ENCODE peak calls at places on chromosomes 5 and 9, in four cellular contexts. E, L, M and G are unnamed samples.

GRCh38 chr9:37453827-37454226 is 11.4 kb downstream of the ZBTB5 start:
- DNase-seq in E (no peak), M (no peak), L (no peak), G (no peak)

GRCh38 chr5:98453309-98453708 is 320.2 kb upstream of the RGMB start:
- DNase-seq in M (no peak), L (no peak), E (no peak), G (no peak)

GRCh38 chr9:98375138-98375726 is 119.8 kb upstream of the TBC1D2 start:
- DNase-seq in E (peak; percentile 53), M (no peak), L (peak; percentile 80), G (peak; percentile 38)

GRCh38 chr5:79200573-79201183 is 35.3 kb upstream of the JMY start:
- DNase-seq in E (peak; percentile 20), M (no peak), L (peak; percentile 51), G (peak; percentile 44)

GRCh38 chr5:71972777-71973473 is 134.3 kb upstream of the MAP1B start:
- DNase-seq in E (no peak), L (no peak), M (no peak), G (no peak)

GRCh38 chr5:145811834-145812625 is 23.1 kb downstream of the PRELID2 start:
- DNase-seq in M (no peak), E (peak; percentile 54), L (peak; percentile 74), G (peak; percentile 9)

GRCh38 chr5:140642718-140643117 is 3.5 kb downstream of the TMCO6 start:
- DNase-seq in L (peak; percentile 62), M (no peak), E (no peak), G (no peak)

GRCh38 chr5:9207820-9208418 is 338.0 kb downstream of the SEMA5A start:
- DNase-seq in E (peak; percentile 52), L (peak; percentile 75), M (no peak), G (peak; percentile 64)

GRCh38 chr5:135127604-135128240 is 93.7 kb upstream of the PITX1 start:
- DNase-seq in L (peak; percentile 81), E (peak; percentile 84), M (no peak), G (no peak)

GRCh38 chr5:177440211-177440989 is 6.2 kb upstream of the PRR7 start:
- DNase-seq in M (no peak), L (no peak), E (no peak), G (peak; percentile 10)

GRCh38 chr9:77647659-77648457 is at the start of gene GNA14:
- DNase-seq in L (peak; percentile 48), E (no peak), M (no peak), G (no peak)

GRCh38 chr9:34332370-34332964 is 3.1 kb downstream of the NUDT2 start:
- DNase-seq in M (peak; percentile 12), L (peak; percentile 61), E (peak; percentile 67), G (peak; percentile 39)

GRCh38 chr5:118924006-118924389 is 64.3 kb downstream of the DTWD2 start:
- DNase-seq in M (no peak), E (no peak), L (no peak), G (no peak)

GRCh38 chr5:32504923-32505596 is 60.5 kb upstream of the ZFR start:
- DNase-seq in L (peak; percentile 96), E (no peak), M (no peak), G (no peak)

GRCh38 chr9:92247296-92247695 is 46.2 kb downstream of the IARS1 start:
- DNase-seq in M (no peak), L (no peak), E (no peak), G (no peak)

GRCh38 chr5:5751496-5751895 is 329.0 kb downstream of the ICE1 start:
- DNase-seq in M (peak; percentile 24), L (no peak), E (no peak), G (peak; percentile 53)

GRCh38 chr5:1125030-1125357 is 13.1 kb upstream of the SLC12A7 start:
- DNase-seq in M (no peak), E (no peak), L (peak; percentile 36), G (no peak)

GRCh38 chr9:131986089-131986488 is 93.6 kb downstream of the MED27 start:
- DNase-seq in M (no peak), L (no peak), E (no peak), G (no peak)

GRCh38 chr9:88905506-88905905 is 85.8 kb upstream of the S1PR3 start:
- DNase-seq in E (no peak), L (peak; percentile 52), M (no peak), G (no peak)

GRCh38 chr9:72579190-72579589 is 57.8 kb downstream of the TMC1 start:
- DNase-seq in E (peak; percentile 76), L (peak; percentile 69), M (no peak), G (no peak)

GRCh38 chr5:124263680-124264491 is 482.6 kb downstream of the ZNF608 start:
- DNase-seq in E (no peak), M (no peak), L (no peak), G (no peak)

GRCh38 chr9:136180586-136180985 is 24.3 kb downstream of the LHX3 start:
- DNase-seq in L (no peak), E (no peak), M (no peak), G (no peak)

GRCh38 chr5:124658867-124659557 is 87.4 kb downstream of the ZNF608 start:
- DNase-seq in L (peak; percentile 30), E (no peak), M (no peak), G (peak; percentile 21)

GRCh38 chr5:112812549-112812948 is 48.5 kb upstream of the SRP19 start:
- DNase-seq in L (no peak), E (no peak), M (no peak), G (no peak)

GRCh38 chr9:97307091-97307490 is 368 bp upstream of the CCDC180 start:
- DNase-seq in M (no peak), E (no peak), L (peak; percentile 80), G (peak; percentile 58)

GRCh38 chr5:75279324-75279723 is 42.6 kb upstream of the ANKRD31 start:
- DNase-seq in E (no peak), M (no peak), L (no peak), G (no peak)

GRCh38 chr9:79054500-79054899 is 517.3 kb upstream of the TLE4 start:
- DNase-seq in L (peak; percentile 40), M (no peak), E (no peak), G (no peak)

GRCh38 chr5:52674815-52675545 is 112.7 kb upstream of the ITGA1 start:
- DNase-seq in L (peak; percentile 84), M (no peak), E (no peak), G (no peak)

GRCh38 chr5:177432143-177432904 is 5.8 kb downstream of the GRK6 start:
- DNase-seq in M (no peak), E (no peak), L (no peak), G (no peak)

GRCh38 chr9:134661299-134661698 is 19.7 kb downstream of the COL5A1 start:
- DNase-seq in E (no peak), L (peak; percentile 70), M (no peak), G (no peak)

GRCh38 chr9:37283730-37284235 is 138.7 kb upstream of the GRHPR start:
- DNase-seq in L (peak; percentile 54), E (peak; percentile 63), M (peak; percentile 72), G (peak; percentile 77)

GRCh38 chr9:126534431-126535186 is 79.1 kb upstream of the LMX1B start:
- DNase-seq in L (peak; percentile 47), E (no peak), M (no peak), G (no peak)

GRCh38 chr9:130219661-130220081 is 45.9 kb upstream of the HMCN2 start:
- DNase-seq in E (no peak), L (no peak), M (no peak), G (no peak)
- TF ChIP-seq CTCF in E (no peak), L (no peak), M (no peak), G (no peak)

GRCh38 chr5:30581198-30581925 is 612.1 kb upstream of the CDH6 start:
- DNase-seq in M (no peak), E (no peak), L (no peak), G (no peak)
- H3K4me3 ChIP-seq in M (no peak overlapping the region), E (no peak overlapping the region), L (no peak overlapping the region), G (no peak overlapping the region)

DNA sequence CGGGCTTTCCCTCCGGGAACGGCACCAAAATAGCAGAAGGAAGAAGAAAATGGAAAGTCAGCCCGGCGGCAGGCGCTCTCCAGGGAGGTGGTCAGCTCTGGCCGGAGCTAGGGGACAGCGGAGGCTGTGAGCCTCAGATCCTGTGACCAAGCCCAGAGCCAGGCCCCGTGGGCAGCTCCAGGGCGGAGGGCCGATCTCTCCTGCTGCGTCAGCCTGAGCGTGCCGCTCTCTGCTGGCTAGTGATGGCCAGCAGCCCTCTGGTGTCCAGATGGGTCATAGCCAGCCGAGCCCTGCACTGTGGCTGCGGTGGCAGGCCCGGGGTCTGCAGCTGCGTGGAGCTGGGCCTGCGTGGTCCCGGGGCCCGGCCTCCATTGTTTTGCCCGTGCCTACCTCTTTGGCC is 16.9 kb upstream of the NRARP start:
- DNase-seq in M (no peak), L (peak; percentile 74), E (peak; percentile 44), G (no peak)
- TF ChIP-seq CTCF in M (no peak), L (peak; percentile 12), E (no peak), G (no peak)

GRCh38 chr9:121350993-121351561 is 19.0 kb downstream of the STOM start:
- DNase-seq in M (no peak), L (peak; percentile 96), E (peak; percentile 60), G (no peak)

GRCh38 chr9:121354770-121355169 is 15.3 kb downstream of the STOM start:
- DNase-seq in M (no peak), E (no peak), L (no peak), G (no peak)

GRCh38 chr9:121353246-121353975 is 16.6 kb downstream of the STOM start:
- DNase-seq in L (no peak), E (no peak), M (peak; percentile 88), G (peak; percentile 54)

GRCh38 chr9:121357011-121357410 is 13.0 kb downstream of the STOM start:
- DNase-seq in E (no peak), L (no peak), M (no peak), G (no peak)

GRCh38 chr9:121354141-121354540 is 15.9 kb downstream of the STOM start:
- DNase-seq in L (no peak), E (no peak), M (no peak), G (no peak)
- H3K4me3 ChIP-seq in L (no peak overlapping the region), E (no peak overlapping the region), M (no peak overlapping the region), G (no peak overlapping the region)

GRCh38 chr9:3647652-3648051 is 121.9 kb upstream of the RFX3 start:
- DNase-seq in L (no peak), E (no peak), M (no peak), G (no peak)
- TF ChIP-seq CTCF in L (no peak), E (no peak), M (no peak), G (peak; percentile 4)